ENCODE peak calls at places on chromosomes 6 and 20, in six cellular contexts. E is adrenal gland, A is heart right ventricle, M is cardiac fibroblast, F is progenitor cell of endocrine pancreas, W is neural crest cell. X is an unnamed sample.

GRCh38 chr6:163707385-163708355 is 293.2 kb downstream of the QKI start:
- DNase-seq in A (no peak), E (no peak), F (no peak), M (no peak), W (no peak), X (no peak)

GRCh38 chr20:9172908-9173307 is 104.0 kb downstream of the PLCB4 start:
- DNase-seq in F (no peak), W (no peak), A (no peak), M (peak), E (no peak), X (no peak)

GRCh38 chr20:3199976-3200755 is 4.3 kb downstream of the DDRGK1 start:
- DNase-seq in M (no peak), E (no peak), A (no peak), F (no peak), W (no peak), X (no peak)

GRCh38 chr20:48933017-48933766 is 11.7 kb downstream of the ARFGEF2 start:
- DNase-seq in F (no peak), W (no peak), A (no peak), E (no peak), M (no peak), X (no peak)

GRCh38 chr20:58630063-58630462 is 21.0 kb upstream of the STX16 start:
- DNase-seq in M (peak), W (no peak), A (no peak), F (no peak), E (no peak), X (peak)

GRCh38 chr6:95819939-95820338 is 195.8 kb upstream of the FUT9 start:
- DNase-seq in A (no peak), F (no peak), E (no peak), W (no peak), M (no peak), X (no peak)

GRCh38 chr6:159594106-159594749 is 98.8 kb downstream of the SOD2 start:
- DNase-seq in E (no peak), F (no peak), A (no peak), M (peak), W (no peak), X (no peak)

GRCh38 chr20:51512645-51513044 is 29.9 kb downstream of the NFATC2 start:
- DNase-seq in A (no peak), M (no peak), E (no peak), W (no peak), F (no peak), X (no peak)

GRCh38 chr20:19568128-19568527 is 189.9 kb upstream of the RIN2 start:
- DNase-seq in M (no peak), W (no peak), F (no peak), A (no peak), E (no peak), X (no peak)

GRCh38 chr20:62088258-62089127 is 22.8 kb upstream of the TAF4 start:
- DNase-seq in W (no peak), A (no peak), E (no peak), M (peak), F (no peak), X (no peak)

GRCh38 chr6:143707702-143708101 is 29.9 kb downstream of the PHACTR2 start:
- DNase-seq in E (no peak), A (no peak), M (no peak), W (no peak), F (no peak), X (no peak)

GRCh38 chr6:154874684-154875594 is 120.2 kb upstream of the TIAM2 start:
- DNase-seq in M (no peak), A (no peak), W (no peak), E (no peak), F (no peak), X (no peak)

GRCh38 chr20:23225407-23226060 is 125.1 kb upstream of the NXT1 start:
- DNase-seq in E (peak), F (no peak), W (no peak), M (peak), A (no peak), X (no peak)

GRCh38 chr6:145235207-145235606 is 500.1 kb downstream of the EPM2A start:
- DNase-seq in A (no peak), M (no peak), W (no peak), E (no peak), F (no peak), X (no peak)

GRCh38 chr6:20412674-20413073 is 11.0 kb downstream of the E2F3 start:
- DNase-seq in E (no peak), A (no peak), F (no peak), W (no peak), M (no peak), X (no peak)

GRCh38 chr20:58069796-58070663 is 158.4 kb downstream of the ANKRD60 start:
- DNase-seq in M (no peak), F (no peak), A (no peak), W (no peak), E (peak), X (no peak)

GRCh38 chr20:48912065-48912464 is 9.4 kb upstream of the ARFGEF2 start:
- DNase-seq in W (no peak), M (no peak), A (no peak), E (no peak), F (no peak), X (peak)

GRCh38 chr6:131770776-131771175 is 37.0 kb upstream of the ENPP1 start:
- DNase-seq in A (no peak), M (no peak), W (no peak), F (no peak), E (no peak), X (no peak)

GRCh38 chr6:150038202-150038830 is 13.0 kb upstream of the RAET1L start:
- DNase-seq in E (no peak), M (no peak), F (no peak), W (no peak), A (no peak), X (no peak)

GRCh38 chr20:54132612-54133433 is 41.0 kb downstream of the CYP24A1 start:
- DNase-seq in E (peak), A (no peak), F (no peak), M (peak), W (no peak), X (no peak)

GRCh38 chr6:147699637-147700036 is 191.1 kb downstream of the SAMD5 start:
- DNase-seq in M (peak), F (no peak), E (no peak), W (no peak), A (no peak), X (no peak)

GRCh38 chr6:43077981-43078411 is 1.9 kb downstream of the PTK7 start:
- DNase-seq in W (no peak), A (no peak), F (no peak), M (no peak), E (no peak), X (no peak)

GRCh38 chr6:108171918-108172516 is 6.2 kb downstream of the NR2E1 start:
- DNase-seq in W (no peak), A (no peak), E (no peak), M (no peak), F (no peak), X (no peak)

GRCh38 chr6:131764350-131764749 is 43.5 kb upstream of the ENPP1 start:
- DNase-seq in E (no peak), W (no peak), F (no peak), A (no peak), M (peak), X (no peak)

GRCh38 chr6:3085074-3085473 is 16.8 kb downstream of the RIPK1 start:
- DNase-seq in M (peak), A (no peak), W (no peak), E (no peak), F (no peak), X (no peak)

GRCh38 chr6:163661271-163661671 is 246.8 kb downstream of the QKI start:
- DNase-seq in F (no peak), A (no peak), W (no peak), M (no peak), E (no peak), X (no peak)

GRCh38 chr6:56819604-56820003 is 135.3 kb upstream of the BEND6 start:
- DNase-seq in A (no peak), M (no peak), E (no peak), W (no peak), F (no peak), X (no peak)

GRCh38 chr6:1383729-1384548 is 5.4 kb upstream of the FOXF2 start:
- DNase-seq in A (no peak), M (no peak), E (no peak), F (no peak), W (no peak), X (no peak)

GRCh38 chr6:76026101-76026500 is 46.4 kb downstream of the IMPG1 start:
- DNase-seq in F (no peak), W (no peak), A (no peak), E (no peak), M (peak), X (no peak)

GRCh38 chr6:30192076-30192475 is 21.1 kb downstream of the TRIM26 start:
- DNase-seq in A (no peak), F (no peak), W (no peak), M (peak), E (no peak), X (no peak)

GRCh38 chr6:158642805-158643489 is 1.6 kb downstream of the DYNLT1 start:
- DNase-seq in A (no peak), W (no peak), M (peak), F (no peak), E (peak), X (no peak)

GRCh38 chr20:48526936-48527335 is 300.9 kb downstream of the PREX1 start:
- DNase-seq in A (no peak), W (no peak), E (no peak), F (no peak), M (no peak), X (no peak)

GRCh38 chr6:117165921-117166499 is 99.3 kb upstream of the VGLL2 start:
- DNase-seq in W (no peak), E (no peak), F (no peak), A (no peak), M (no peak), X (no peak)

GRCh38 chr6:10747251-10747972 is at the start of gene TMEM14B:
- DNase-seq in F (peak), E (peak), A (peak), W (peak), M (peak), X (peak)

GRCh38 chr6:154229796-154230195 is 126.8 kb downstream of the IPCEF1 start:
- DNase-seq in A (no peak), W (no peak), M (no peak), F (no peak), E (no peak), X (no peak)

GRCh38 chr20:25336561-25337422 is 53.8 kb downstream of the ABHD12 start:
- DNase-seq in W (no peak), A (peak), F (no peak), M (peak), E (no peak), X (no peak)
- TF ChIP-seq CTCF in W (peak), A (peak), F (peak), M (peak), E (peak), X (peak)

GRCh38 chr6:137006056-137006455 is 38.7 kb downstream of the IL20RA start:
- DNase-seq in A (no peak), F (no peak), E (no peak), W (no peak), M (no peak), X (no peak)
- TF ChIP-seq CTCF in A (no peak), F (no peak), E (no peak), W (no peak), M (no peak), X (no peak)

DNA sequence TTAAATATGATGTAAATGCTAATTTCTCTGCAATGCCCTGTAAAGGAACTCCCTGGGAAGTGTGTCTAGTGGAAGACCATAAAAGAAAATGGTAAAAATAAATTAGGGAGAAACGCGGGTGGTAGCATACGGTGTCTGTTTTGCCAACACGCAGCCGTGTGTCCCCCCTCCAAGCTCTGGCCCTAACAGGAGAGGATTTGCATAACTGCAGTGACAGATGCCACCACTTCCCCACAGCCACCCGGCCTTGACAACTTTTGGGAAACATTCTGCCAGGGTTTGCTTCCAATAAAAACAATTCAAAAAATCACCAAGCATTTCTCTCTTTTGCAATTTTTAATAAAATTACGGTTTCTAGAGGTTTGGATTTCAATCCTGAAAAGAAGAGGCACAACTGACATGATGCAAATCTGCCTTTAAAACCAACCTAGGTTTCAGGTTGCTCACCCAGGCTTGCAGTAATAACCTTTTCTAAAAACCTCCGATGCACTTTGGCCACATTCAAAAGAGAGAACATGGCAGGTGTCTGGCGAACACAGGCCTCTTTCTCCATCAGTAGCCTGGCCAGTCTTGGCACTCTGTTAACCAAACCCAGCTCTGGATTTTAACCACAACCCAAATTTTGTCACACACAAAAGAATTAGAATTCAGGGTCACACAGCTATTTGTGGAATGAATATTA is 55.6 kb upstream of the MAFB start:
- DNase-seq in E (no peak), W (no peak), A (no peak), F (no peak), M (no peak), X (no peak)
- TF ChIP-seq CTCF in E (no peak), W (no peak), A (no peak), F (no peak), M (no peak), X (no peak)

GRCh38 chr6:4394786-4395185 is 259.4 kb upstream of the ECI2 start:
- DNase-seq in A (no peak), F (no peak), M (no peak), E (no peak), W (no peak), X (no peak)
- TF ChIP-seq CTCF in A (no peak), F (no peak), M (no peak), E (no peak), W (no peak), X (no peak)

GRCh38 chr6:44256291-44257006 is 879 bp downstream of the SLC35B2 start:
- DNase-seq in E (no peak), A (no peak), F (no peak), W (no peak), M (no peak), X (no peak)

GRCh38 chr6:44257007-44257752 is at the start of gene SLC35B2:
- DNase-seq in W (peak), M (peak), E (peak), F (peak), A (peak), X (peak)

GRCh38 chr6:44258921-44259320 is 1.6 kb upstream of the SLC35B2 start:
- DNase-seq in E (no peak), W (no peak), M (no peak), A (no peak), F (no peak), X (peak)

GRCh38 chr6:44258325-44258863 is 1.1 kb upstream of the SLC35B2 start:
- DNase-seq in E (no peak), W (no peak), A (no peak), M (no peak), F (no peak), X (peak)

GRCh38 chr6:44257753-44258324 is 511 bp upstream of the SLC35B2 start:
- DNase-seq in A (no peak), W (no peak), F (no peak), E (no peak), M (no peak), X (no peak)
- TF ChIP-seq CTCF in A (no peak), W (peak), F (no peak), E (peak), M (no peak), X (peak)